ENCODE peak calls at places on chromosome X, in five cellular contexts. J is gastrocnemius medialis, W is Panc1, K is epithelial cell of proximal tubule, R is colonic mucosa. L is an unnamed sample.

GRCh38 chrX:49075347-49075746 is 1.5 kb upstream of the PRAF2 start:
- DNase-seq in J (no peak), W (no peak), K (no peak), R (no peak), L (no peak)

GRCh38 chrX:152072236-152072635 is 66.1 kb downstream of the MAGEA10 start:
- DNase-seq in J (no peak), W (no peak), K (peak; percentile 27), R (no peak), L (no peak)

GRCh38 chrX:41785685-41786084 is 61.7 kb downstream of the GPR82 start:
- DNase-seq in J (no peak), W (no peak), K (no peak), R (no peak), L (no peak)

GRCh38 chrX:57289089-57289488 is 2.6 kb downstream of the FAAH2 start:
- DNase-seq in J (no peak), W (no peak), K (no peak), R (no peak), L (no peak)

GRCh38 chrX:40471965-40472648 is 108.7 kb upstream of the ATP6AP2 start:
- DNase-seq in J (no peak), W (no peak), K (no peak), R (peak; percentile 40), L (no peak)

GRCh38 chrX:128929281-128930057 is 593.8 kb downstream of the SMARCA1 start:
- DNase-seq in J (no peak), W (no peak), K (no peak), R (peak; percentile 37), L (peak; percentile 94)

GRCh38 chrX:115330498-115331138 is 41.1 kb downstream of the LUZP4 start:
- DNase-seq in J (peak; percentile 3), W (peak; percentile 42), K (no peak), R (peak; percentile 28), L (peak; percentile 18)

GRCh38 chrX:4550018-4550417 is 836.6 kb upstream of the PRKX start:
- DNase-seq in J (no peak), W (no peak), K (no peak), R (no peak), L (no peak)

GRCh38 chrX:38206036-38206435 is 14.6 kb downstream of the SRPX start:
- DNase-seq in J (no peak), W (no peak), K (no peak), R (no peak), L (no peak)

GRCh38 chrX:107709266-107709795 is 66.3 kb downstream of the TSC22D3 start:
- DNase-seq in J (no peak), W (no peak), K (no peak), R (no peak), L (no peak)

GRCh38 chrX:20265221-20265725 is 1.4 kb downstream of the RPS6KA3 start:
- DNase-seq in J (peak; percentile 52), W (no peak), K (no peak), R (peak; percentile 58), L (no peak)

GRCh38 chrX:151984891-151985290 is 10.4 kb upstream of the GABRE start:
- DNase-seq in J (no peak), W (no peak), K (no peak), R (no peak), L (no peak)

GRCh38 chrX:51461053-51462050 is 35.0 kb downstream of the NUDT11 start:
- DNase-seq in J (no peak), W (peak; percentile 47), K (no peak), R (no peak), L (no peak)

GRCh38 chrX:132737743-132738142 is 220.7 kb downstream of the HS6ST2 start:
- DNase-seq in J (no peak), W (no peak), K (no peak), R (no peak), L (peak; percentile 40)

GRCh38 chrX:14504960-14505538 is 24.3 kb upstream of the GLRA2 start:
- DNase-seq in J (no peak), W (no peak), K (no peak), R (no peak), L (no peak)

GRCh38 chrX:69060631-69061408 is 104.4 kb downstream of the PJA1 start:
- DNase-seq in J (no peak), W (no peak), K (no peak), R (peak; percentile 64), L (no peak)

GRCh38 chrX:11363069-11363594 is 69.9 kb downstream of the AMELX start:
- DNase-seq in J (no peak), W (no peak), K (no peak), R (no peak), L (no peak)

GRCh38 chrX:13091111-13091765 is 46.8 kb upstream of the FAM9C start:
- DNase-seq in J (no peak), W (no peak), K (no peak), R (no peak), L (no peak)

GRCh38 chrX:132187451-132187850 is 31.8 kb downstream of the RAP2C start:
- DNase-seq in J (no peak), W (no peak), K (no peak), R (no peak), L (no peak)

GRCh38 chrX:40867352-40867751 is 132.0 kb upstream of the MED14 start:
- DNase-seq in J (no peak), W (no peak), K (peak; percentile 51), R (no peak), L (no peak)

GRCh38 chrX:119236599-119237525 is 777 bp downstream of the PGRMC1 start:
- DNase-seq in J (no peak), W (no peak), K (no peak), R (peak; percentile 58), L (no peak)

GRCh38 chrX:12567857-12568256 is 223.4 kb upstream of the PRPS2 start:
- DNase-seq in J (no peak), W (no peak), K (no peak), R (no peak), L (no peak)

GRCh38 chrX:17377047-17377692 is 2.2 kb downstream of the NHS start:
- DNase-seq in J (no peak), W (no peak), K (no peak), R (peak; percentile 38), L (no peak)

GRCh38 chrX:50996930-50997329 is 86.4 kb downstream of the BMP15 start:
- DNase-seq in J (no peak), W (no peak), K (no peak), R (no peak), L (no peak)

GRCh38 chrX:43283187-43283586 is 372.9 kb upstream of the MAOA start:
- DNase-seq in J (no peak), W (no peak), K (no peak), R (no peak), L (no peak)

GRCh38 chrX:18755651-18756050 is 48.2 kb downstream of the PPEF1 start:
- DNase-seq in J (no peak), W (no peak), K (no peak), R (no peak), L (no peak)

GRCh38 chrX:154380153-154380552 is 1.1 kb downstream of the EMD start:
- DNase-seq in J (no peak), W (no peak), K (no peak), R (no peak), L (no peak)

GRCh38 chrX:154382483-154383069 is 3.5 kb downstream of the EMD start:
- DNase-seq in J (no peak), W (no peak), K (no peak), R (no peak), L (no peak)

GRCh38 chrX:154380787-154381186 is 1.7 kb downstream of the EMD start:
- DNase-seq in J (no peak), W (no peak), K (no peak), R (no peak), L (no peak)

GRCh38 chrX:154379569-154379951 is 465 bp downstream of the EMD start:
- DNase-seq in J (no peak), W (no peak), K (no peak), R (no peak), L (no peak)

DNA sequence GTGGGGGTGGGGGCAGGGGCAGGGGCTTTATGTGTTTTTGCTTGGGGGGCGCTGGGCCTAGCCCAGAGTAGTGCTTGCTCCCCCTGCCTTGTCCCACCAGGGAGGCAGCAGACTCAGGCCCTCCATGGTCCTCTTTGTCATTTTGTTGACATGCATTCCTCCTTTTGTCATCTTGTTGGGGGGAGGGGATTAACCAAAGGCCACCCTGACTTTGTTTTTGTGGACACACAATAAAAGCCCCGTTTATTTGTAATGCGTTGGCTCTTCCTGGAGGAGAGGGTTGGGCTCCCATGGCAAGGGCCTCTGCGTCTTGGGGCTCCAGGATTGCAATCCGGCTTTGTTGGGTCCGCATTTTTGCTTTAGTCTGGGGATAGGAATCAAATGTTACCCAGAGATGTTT is 2.2 kb downstream of the EMD start:
- DNase-seq in J (no peak), W (no peak), K (no peak), R (no peak), L (no peak)
- TF ChIP-seq CTCF in J (no peak), W (no peak), K (no peak), R (no peak), L (no peak)

GRCh38 chrX:45849261-45849660 is 648.6 kb upstream of the DIPK2B start:
- DNase-seq in J (no peak), W (no peak), K (peak; percentile 61), R (no peak), L (no peak)
- H3K4me3 ChIP-seq in J (no peak overlapping the region), W (peak overlapping the region; percentile 90), K (peak overlapping the region; percentile 78), R (no peak overlapping the region), L (no peak overlapping the region)

GRCh38 chrX:56219702-56220101 is 12.5 kb upstream of the KLF8 start:
- DNase-seq in J (no peak), W (no peak), K (no peak), R (no peak), L (no peak)
- TF ChIP-seq CTCF in J (peak; percentile 13), W (peak; percentile 16), K (peak; percentile 37), R (no peak), L (no peak)

GRCh38 chrX:1533083-1533482 is 3.9 kb downstream of the P2RY8 start:
- DNase-seq in J (no peak), W (no peak), K (no peak), R (no peak), L (no peak)

GRCh38 chrX:1536712-1537030 is 314 bp downstream of the P2RY8 start:
- DNase-seq in J (no peak), W (no peak), K (no peak), R (no peak), L (no peak)

GRCh38 chrX:1534321-1535168 is 2.4 kb downstream of the P2RY8 start:
- DNase-seq in J (no peak), W (no peak), K (no peak), R (no peak), L (no peak)

GRCh38 chrX:1537031-1537715 is at the start of gene P2RY8:
- DNase-seq in J (peak; percentile 38), W (no peak), K (no peak), R (peak; percentile 56), L (no peak)

DNA sequence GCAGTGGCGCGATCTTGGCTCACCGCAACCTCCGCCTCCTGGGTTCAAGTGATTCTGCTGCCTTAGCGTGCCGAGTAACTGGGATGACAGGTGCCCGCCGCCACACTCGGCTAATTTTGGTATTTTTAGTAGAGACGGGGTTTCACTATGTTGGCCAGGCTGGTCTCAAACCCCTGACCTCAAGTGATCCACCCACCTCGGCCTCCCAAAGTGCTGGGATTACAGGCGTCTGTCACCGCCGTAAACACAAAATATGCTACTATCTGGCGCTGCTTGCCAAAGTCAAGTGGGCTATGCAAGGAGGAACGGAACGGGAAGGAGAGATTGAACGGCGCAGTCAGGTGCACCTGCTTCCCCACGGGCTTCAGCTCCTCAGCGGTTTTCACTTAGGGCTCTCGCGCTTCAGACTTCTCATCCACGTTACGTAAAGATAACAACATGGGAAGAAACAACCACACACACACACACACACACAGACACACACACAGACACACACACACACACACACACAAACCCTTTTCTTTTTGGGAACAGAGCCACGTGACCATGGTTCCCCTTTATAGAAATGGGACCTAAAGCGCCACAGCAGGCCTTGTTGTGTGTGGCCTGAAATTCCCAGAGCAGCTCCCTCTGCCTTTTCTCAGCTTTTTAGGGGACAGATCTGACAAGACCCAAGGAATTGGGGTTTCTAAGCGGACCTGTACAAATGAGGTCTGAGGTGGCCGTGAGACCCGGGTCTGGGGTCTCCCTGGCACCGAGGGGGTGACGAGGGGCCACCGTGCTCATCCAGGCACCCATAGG is 1.5 kb downstream of the P2RY8 start:
- DNase-seq in J (no peak), W (no peak), K (no peak), R (peak; percentile 32), L (no peak)
- H3K4me3 ChIP-seq in J (peak overlapping the region; percentile 20), W (no peak overlapping the region), K (no peak overlapping the region), R (peak overlapping the region; percentile 29), L (no peak overlapping the region)

L was measured in LNCaP clone FGC.